ENCODE peak calls at places on chromosome 9, in five cellular contexts. One of them, this sample, is unnamed.

GRCh38 chr9:105150991-105151685 is 93.3 kb upstream of the SLC44A1 start:
- DNase-seq in NCI-H2081: no peak
- DNase-seq in frontal cortex: no peak
- DNase-seq in RKO: peak
- DNase-seq in effector memory CD4-positive, alpha-beta T cell: no peak
- DNase-seq in this sample: no peak

GRCh38 chr9:103798620-103799019 is 295.5 kb upstream of the SMC2 start:
- DNase-seq in NCI-H2081: no peak
- DNase-seq in frontal cortex: no peak
- DNase-seq in RKO: peak
- DNase-seq in effector memory CD4-positive, alpha-beta T cell: no peak
- DNase-seq in this sample: no peak

GRCh38 chr9:97638666-97639065 is 5.0 kb downstream of the NCBP1 start:
- DNase-seq in NCI-H2081: no peak
- DNase-seq in frontal cortex: no peak
- DNase-seq in RKO: peak
- DNase-seq in effector memory CD4-positive, alpha-beta T cell: no peak
- DNase-seq in this sample: no peak

GRCh38 chr9:71766663-71767062 is 1.6 kb downstream of the CEMIP2 start:
- DNase-seq in NCI-H2081: no peak
- DNase-seq in frontal cortex: no peak
- DNase-seq in RKO: no peak
- DNase-seq in effector memory CD4-positive, alpha-beta T cell: no peak
- DNase-seq in this sample: no peak

GRCh38 chr9:113578877-113579269 is 115.3 kb downstream of the RGS3 start:
- DNase-seq in NCI-H2081: no peak
- DNase-seq in frontal cortex: no peak
- DNase-seq in RKO: peak
- DNase-seq in effector memory CD4-positive, alpha-beta T cell: peak
- DNase-seq in this sample: peak

GRCh38 chr9:92158097-92158601 is 42.9 kb upstream of the SPTLC1 start:
- DNase-seq in NCI-H2081: no peak
- DNase-seq in frontal cortex: no peak
- DNase-seq in RKO: no peak
- DNase-seq in effector memory CD4-positive, alpha-beta T cell: no peak
- DNase-seq in this sample: no peak

GRCh38 chr9:88426651-88427050 is 38.4 kb downstream of the SPIN1 start:
- DNase-seq in NCI-H2081: no peak
- DNase-seq in frontal cortex: no peak
- DNase-seq in RKO: no peak
- DNase-seq in effector memory CD4-positive, alpha-beta T cell: no peak
- DNase-seq in this sample: no peak

GRCh38 chr9:135997070-135998012 is 36.2 kb upstream of the UBAC1 start:
- DNase-seq in NCI-H2081: no peak
- DNase-seq in frontal cortex: no peak
- DNase-seq in RKO: no peak
- DNase-seq in effector memory CD4-positive, alpha-beta T cell: no peak
- DNase-seq in this sample: no peak

GRCh38 chr9:68492801-68493200 is 47.9 kb downstream of the TMEM252 start:
- DNase-seq in NCI-H2081: peak
- DNase-seq in frontal cortex: no peak
- DNase-seq in RKO: no peak
- DNase-seq in effector memory CD4-positive, alpha-beta T cell: no peak
- DNase-seq in this sample: no peak

GRCh38 chr9:35618854-35619799 is 914 bp upstream of the CD72 start:
- DNase-seq in NCI-H2081: no peak
- DNase-seq in frontal cortex: no peak
- DNase-seq in RKO: no peak
- DNase-seq in effector memory CD4-positive, alpha-beta T cell: no peak
- DNase-seq in this sample: peak

GRCh38 chr9:137303031-137303892 is 1.2 kb upstream of the NRARP start:
- DNase-seq in NCI-H2081: no peak
- DNase-seq in frontal cortex: no peak
- DNase-seq in RKO: no peak
- DNase-seq in effector memory CD4-positive, alpha-beta T cell: no peak
- DNase-seq in this sample: no peak

GRCh38 chr9:137116728-137117127 is 2.2 kb upstream of the DPP7 start:
- DNase-seq in NCI-H2081: no peak
- DNase-seq in frontal cortex: no peak
- DNase-seq in RKO: no peak
- DNase-seq in effector memory CD4-positive, alpha-beta T cell: no peak
- DNase-seq in this sample: no peak

GRCh38 chr9:94139672-94140417 is 55.6 kb downstream of the PTPDC1 start:
- DNase-seq in NCI-H2081: no peak
- DNase-seq in frontal cortex: peak
- DNase-seq in RKO: peak
- DNase-seq in effector memory CD4-positive, alpha-beta T cell: no peak
- DNase-seq in this sample: no peak

GRCh38 chr9:95130484-95130883 is 187.0 kb downstream of the FANCC start:
- DNase-seq in NCI-H2081: no peak
- DNase-seq in frontal cortex: no peak
- DNase-seq in RKO: no peak
- DNase-seq in effector memory CD4-positive, alpha-beta T cell: no peak
- DNase-seq in this sample: no peak

GRCh38 chr9:134366223-134367031 is 40.2 kb downstream of the RXRA start:
- DNase-seq in NCI-H2081: no peak
- DNase-seq in frontal cortex: peak
- DNase-seq in RKO: no peak
- DNase-seq in effector memory CD4-positive, alpha-beta T cell: no peak
- DNase-seq in this sample: peak

GRCh38 chr9:92656537-92656925 is 13.4 kb downstream of the IPPK start:
- DNase-seq in NCI-H2081: no peak
- DNase-seq in frontal cortex: no peak
- DNase-seq in RKO: no peak
- DNase-seq in effector memory CD4-positive, alpha-beta T cell: no peak
- DNase-seq in this sample: no peak

GRCh38 chr9:83642784-83643183 is 19.8 kb downstream of the IDNK start:
- DNase-seq in NCI-H2081: no peak
- DNase-seq in frontal cortex: no peak
- DNase-seq in RKO: no peak
- DNase-seq in effector memory CD4-positive, alpha-beta T cell: no peak
- DNase-seq in this sample: no peak